ENCODE peak calls at places on chromosomes 16 and 17, in four cellular contexts. One of them, this sample, is unnamed.

GRCh38 chr16:10776280-10776679 is 32.6 kb downstream of the NUBP1 start:
- DNase-seq in HepG2: no peak
- DNase-seq in HEK293T: no peak
- DNase-seq in GM12878: peak; percentile 78
- DNase-seq in this sample: no peak

GRCh38 chr16:21159281-21159951 is 942 bp downstream of the LDAF1 start:
- DNase-seq in HepG2: no peak
- DNase-seq in GM12878: no peak
- DNase-seq in HEK293T: no peak
- DNase-seq in this sample: peak; percentile 36

GRCh38 chr16:47858333-47859067 is 297.3 kb downstream of the ABCC12 start:
- DNase-seq in HEK293T: no peak
- DNase-seq in HepG2: no peak
- DNase-seq in GM12878: no peak
- DNase-seq in this sample: no peak

GRCh38 chr16:57871457-57871856 is 69.2 kb upstream of the KIFC3 start:
- DNase-seq in HEK293T: no peak
- DNase-seq in HepG2: no peak
- DNase-seq in GM12878: no peak
- DNase-seq in this sample: no peak

GRCh38 chr16:67833035-67833417 is 9.1 kb upstream of the THAP11 start:
- DNase-seq in HepG2: no peak
- DNase-seq in HEK293T: no peak
- DNase-seq in GM12878: no peak
- DNase-seq in this sample: no peak

GRCh38 chr16:82183004-82183397 is 13.0 kb upstream of the MPHOSPH6 start:
- DNase-seq in GM12878: no peak
- DNase-seq in HepG2: no peak
- DNase-seq in HEK293T: no peak
- DNase-seq in this sample: no peak

GRCh38 chr17:77365584-77366186 is 224.9 kb downstream of the SEC14L1 start:
- DNase-seq in HEK293T: no peak
- DNase-seq in GM12878: no peak
- DNase-seq in HepG2: no peak
- DNase-seq in this sample: no peak

GRCh38 chr16:4293822-4294457 is 21.1 kb upstream of the TFAP4 start:
- DNase-seq in HepG2: no peak
- DNase-seq in HEK293T: peak; percentile 67
- DNase-seq in GM12878: no peak
- DNase-seq in this sample: no peak

GRCh38 chr17:1639549-1639948 is 6.0 kb downstream of the SCARF1 start:
- DNase-seq in HEK293T: no peak
- DNase-seq in GM12878: no peak
- DNase-seq in HepG2: no peak
- DNase-seq in this sample: no peak

GRCh38 chr17:80195671-80196529 is 24.2 kb downstream of the SGSH start:
- DNase-seq in GM12878: no peak
- DNase-seq in HEK293T: peak; percentile 64
- DNase-seq in HepG2: peak; percentile 48
- DNase-seq in this sample: no peak

GRCh38 chr16:89344846-89345577 is 127.5 kb downstream of the ZNF778 start:
- DNase-seq in HEK293T: no peak
- DNase-seq in HepG2: no peak
- DNase-seq in GM12878: no peak
- DNase-seq in this sample: no peak

GRCh38 chr16:49828545-49829267 is 27.2 kb downstream of the ZNF423 start:
- DNase-seq in GM12878: no peak
- DNase-seq in HepG2: no peak
- DNase-seq in HEK293T: no peak
- DNase-seq in this sample: no peak

GRCh38 chr17:45431531-45432404 is 902 bp downstream of the ARHGAP27 start:
- DNase-seq in HEK293T: peak; percentile 86
- DNase-seq in GM12878: no peak
- DNase-seq in HepG2: peak; percentile 76
- DNase-seq in this sample: no peak

GRCh38 chr16:48413291-48413690 is 28.1 kb upstream of the SIAH1 start:
- DNase-seq in HepG2: no peak
- DNase-seq in GM12878: no peak
- DNase-seq in HEK293T: no peak
- DNase-seq in this sample: no peak

GRCh38 chr17:48816438-48816773 is 623 bp downstream of the TTLL6 start:
- DNase-seq in GM12878: no peak
- DNase-seq in HepG2: no peak
- DNase-seq in HEK293T: no peak
- DNase-seq in this sample: no peak

GRCh38 chr16:11674818-11675560 is 6.7 kb downstream of the SNN start:
- DNase-seq in HepG2: no peak
- DNase-seq in GM12878: no peak
- DNase-seq in HEK293T: no peak
- DNase-seq in this sample: no peak

GRCh38 chr17:537133-537532 is 177.5 kb downstream of the VPS53 start:
- DNase-seq in HEK293T: no peak
- DNase-seq in HepG2: no peak
- DNase-seq in GM12878: no peak
- DNase-seq in this sample: no peak

GRCh38 chr16:72299684-72300243 is 127.8 kb upstream of the PMFBP1 start:
- DNase-seq in GM12878: no peak
- DNase-seq in HepG2: peak; percentile 75
- DNase-seq in HEK293T: no peak
- DNase-seq in this sample: no peak

GRCh38 chr17:42642377-42642776 is 16.7 kb upstream of the TUBG2 start:
- DNase-seq in HepG2: no peak
- DNase-seq in HEK293T: no peak
- DNase-seq in GM12878: no peak
- DNase-seq in this sample: no peak

GRCh38 chr16:29321585-29321984 is 84.9 kb downstream of the NPIPB11 start:
- DNase-seq in HepG2: peak; percentile 95
- DNase-seq in GM12878: no peak
- DNase-seq in HEK293T: no peak
- DNase-seq in this sample: no peak

GRCh38 chr17:77602062-77602746 is 356.3 kb upstream of the TNRC6C start:
- DNase-seq in HEK293T: no peak
- DNase-seq in HepG2: no peak
- DNase-seq in GM12878: no peak
- DNase-seq in this sample: no peak

GRCh38 chr16:7615565-7615964 is 282.9 kb downstream of the RBFOX1 start:
- DNase-seq in HepG2: no peak
- DNase-seq in GM12878: no peak
- DNase-seq in HEK293T: no peak
- DNase-seq in this sample: no peak

GRCh38 chr17:82334204-82334621 is 647 bp upstream of the SECTM1 start:
- DNase-seq in GM12878: no peak
- DNase-seq in HEK293T: no peak
- DNase-seq in HepG2: no peak
- DNase-seq in this sample: no peak
- TF ChIP-seq SUZ12 in GM12878: no peak
- TF ChIP-seq SUZ12 in HEK293T: no peak
- TF ChIP-seq SUZ12 in HepG2: no peak
- TF ChIP-seq SUZ12 in this sample: no peak

DNA sequence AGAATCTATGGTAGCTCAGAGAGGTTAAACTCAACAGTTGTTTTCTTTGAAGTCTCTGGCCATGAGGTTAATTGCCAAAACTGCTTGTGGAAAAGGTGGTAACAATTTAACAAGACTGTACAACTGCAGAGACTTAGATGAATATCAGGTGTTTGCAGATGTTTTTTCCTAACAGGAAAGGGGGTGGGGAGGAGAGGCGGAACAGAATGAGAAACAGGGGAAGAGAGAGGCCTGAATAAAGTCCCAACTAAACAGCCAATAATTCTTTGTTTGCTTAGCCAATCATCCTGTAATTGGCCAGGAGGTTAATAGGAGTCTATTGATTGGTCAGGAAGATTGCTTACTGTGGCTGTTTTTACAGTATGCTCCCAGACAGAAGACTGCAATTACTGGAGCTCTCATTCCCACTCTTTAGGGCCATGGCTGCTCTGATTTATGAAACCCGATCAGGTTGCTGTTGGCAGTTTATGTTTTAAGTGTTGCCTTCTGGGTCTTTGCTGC is 249.7 kb upstream of the TBX2 start:
- DNase-seq in HEK293T: peak; percentile 62
- DNase-seq in HepG2: peak; percentile 11
- DNase-seq in GM12878: no peak
- DNase-seq in this sample: no peak
- TF ChIP-seq SUZ12 in HEK293T: no peak
- TF ChIP-seq SUZ12 in HepG2: no peak
- TF ChIP-seq SUZ12 in GM12878: no peak
- TF ChIP-seq SUZ12 in this sample: no peak

GRCh38 chr16:17511340-17511739 is 40.6 kb upstream of the XYLT1 start:
- DNase-seq in GM12878: no peak
- DNase-seq in HEK293T: no peak
- DNase-seq in HepG2: no peak
- DNase-seq in this sample: no peak

GRCh38 chr16:17508303-17508702 is 37.5 kb upstream of the XYLT1 start:
- DNase-seq in HEK293T: no peak
- DNase-seq in GM12878: no peak
- DNase-seq in HepG2: no peak
- DNase-seq in this sample: no peak

GRCh38 chr16:17512636-17513220 is 42.0 kb upstream of the XYLT1 start:
- DNase-seq in GM12878: no peak
- DNase-seq in HepG2: no peak
- DNase-seq in HEK293T: no peak
- DNase-seq in this sample: no peak

GRCh38 chr16:17510532-17510931 is 39.8 kb upstream of the XYLT1 start:
- DNase-seq in HEK293T: no peak
- DNase-seq in HepG2: no peak
- DNase-seq in GM12878: no peak
- DNase-seq in this sample: no peak

DNA sequence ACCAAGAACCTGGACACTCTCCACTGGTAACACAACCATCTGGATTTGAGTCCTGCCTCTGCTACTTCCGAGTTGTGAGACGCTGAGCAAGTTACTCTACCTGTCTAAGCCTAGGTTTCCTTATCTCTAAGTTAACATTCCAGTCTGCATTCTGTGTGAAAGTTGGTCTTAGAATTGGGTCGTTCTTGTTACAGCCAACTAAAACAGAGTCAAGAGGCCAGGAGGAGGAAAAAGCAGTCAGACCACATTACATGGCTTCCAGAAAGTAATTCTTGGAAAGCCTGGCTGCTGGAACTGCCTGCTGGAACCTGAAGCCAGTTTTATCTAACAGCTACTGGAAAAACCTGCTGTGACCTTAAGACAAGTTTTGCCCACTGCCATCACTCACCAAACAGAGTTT is 38.4 kb upstream of the XYLT1 start:
- DNase-seq in HEK293T: no peak
- DNase-seq in HepG2: no peak
- DNase-seq in GM12878: no peak
- DNase-seq in this sample: no peak
- TF ChIP-seq SUZ12 in HEK293T: no peak
- TF ChIP-seq SUZ12 in HepG2: no peak
- TF ChIP-seq SUZ12 in GM12878: no peak
- TF ChIP-seq SUZ12 in this sample: no peak

GRCh38 chr16:18932243-18932997 is 6.2 kb upstream of the SMG1 start:
- DNase-seq in HepG2: peak; percentile 46
- DNase-seq in GM12878: no peak
- DNase-seq in HEK293T: no peak
- DNase-seq in this sample: no peak
- TF ChIP-seq SUZ12 in HepG2: no peak
- TF ChIP-seq SUZ12 in GM12878: no peak
- TF ChIP-seq SUZ12 in HEK293T: no peak
- TF ChIP-seq SUZ12 in this sample: no peak

GRCh38 chr17:64256913-64257807 is 5.9 kb downstream of the TEX2 start:
- DNase-seq in HepG2: no peak
- DNase-seq in GM12878: no peak
- DNase-seq in HEK293T: no peak
- DNase-seq in this sample: no peak

GRCh38 chr17:64262125-64262421 is 987 bp downstream of the TEX2 start:
- DNase-seq in HEK293T: no peak
- DNase-seq in GM12878: no peak
- DNase-seq in HepG2: peak; percentile 41
- DNase-seq in this sample: no peak

GRCh38 chr17:64259922-64260321 is 3.1 kb downstream of the TEX2 start:
- DNase-seq in GM12878: no peak
- DNase-seq in HepG2: no peak
- DNase-seq in HEK293T: no peak
- DNase-seq in this sample: no peak

GRCh38 chr17:64261422-64262124 is 1.5 kb downstream of the TEX2 start:
- DNase-seq in GM12878: no peak
- DNase-seq in HepG2: no peak
- DNase-seq in HEK293T: no peak
- DNase-seq in this sample: no peak

GRCh38 chr17:64259436-64259835 is 3.6 kb downstream of the TEX2 start:
- DNase-seq in HEK293T: no peak
- DNase-seq in HepG2: no peak
- DNase-seq in GM12878: no peak
- DNase-seq in this sample: no peak
- TF ChIP-seq SUZ12 in HEK293T: no peak
- TF ChIP-seq SUZ12 in HepG2: no peak
- TF ChIP-seq SUZ12 in GM12878: no peak
- TF ChIP-seq SUZ12 in this sample: no peak

GRCh38 chr16:77967054-77968035 is 55.0 kb upstream of the CLEC3A start:
- DNase-seq in HepG2: no peak
- DNase-seq in HEK293T: no peak
- DNase-seq in GM12878: no peak
- DNase-seq in this sample: peak; percentile 97

GRCh38 chr16:77962689-77963088 is 59.7 kb upstream of the CLEC3A start:
- DNase-seq in HepG2: no peak
- DNase-seq in HEK293T: no peak
- DNase-seq in GM12878: no peak
- DNase-seq in this sample: no peak

GRCh38 chr16:77963185-77964044 is 58.9 kb upstream of the CLEC3A start:
- DNase-seq in GM12878: peak; percentile 52
- DNase-seq in HepG2: no peak
- DNase-seq in HEK293T: no peak
- DNase-seq in this sample: peak; percentile 90

GRCh38 chr16:77961811-77962210 is 60.5 kb upstream of the CLEC3A start:
- DNase-seq in GM12878: no peak
- DNase-seq in HEK293T: no peak
- DNase-seq in HepG2: no peak
- DNase-seq in this sample: no peak

DNA sequence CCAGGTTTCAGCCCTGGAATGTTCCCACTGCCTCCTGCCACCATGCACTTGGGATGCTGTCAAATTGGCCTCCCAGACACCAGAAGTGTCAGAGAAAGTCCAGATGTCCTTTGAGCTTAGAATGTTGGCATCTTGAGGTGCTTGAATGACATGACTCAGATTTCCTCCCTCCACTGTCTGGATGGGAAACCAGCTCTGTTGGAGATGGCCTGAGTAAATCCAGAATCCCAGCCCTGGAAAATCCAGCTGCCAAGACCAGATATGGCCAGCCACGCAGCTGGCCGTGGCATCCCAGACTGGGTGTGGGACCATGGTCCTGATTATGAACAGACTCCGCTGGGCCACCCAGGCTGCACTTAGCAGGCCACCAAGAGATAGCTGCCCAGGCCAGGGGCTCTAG is 57.0 kb upstream of the CLEC3A start:
- DNase-seq in HepG2: no peak
- DNase-seq in GM12878: no peak
- DNase-seq in HEK293T: no peak
- DNase-seq in this sample: no peak
- TF ChIP-seq SUZ12 in HepG2: no peak
- TF ChIP-seq SUZ12 in GM12878: no peak
- TF ChIP-seq SUZ12 in HEK293T: no peak
- TF ChIP-seq SUZ12 in this sample: no peak

GRCh38 chr16:64051826-64052225 is 1070.0 kb downstream of the CDH11 start:
- DNase-seq in HEK293T: no peak
- DNase-seq in GM12878: no peak
- DNase-seq in HepG2: peak; percentile 32
- DNase-seq in this sample: peak; percentile 11
- TF ChIP-seq SUZ12 in HEK293T: no peak
- TF ChIP-seq SUZ12 in GM12878: no peak
- TF ChIP-seq SUZ12 in HepG2: no peak
- TF ChIP-seq SUZ12 in this sample: no peak

GRCh38 chr17:52759864-52760263 is 601.4 kb upstream of the CA10 start:
- DNase-seq in GM12878: no peak
- DNase-seq in HepG2: no peak
- DNase-seq in HEK293T: no peak
- DNase-seq in this sample: no peak
- TF ChIP-seq SUZ12 in GM12878: no peak
- TF ChIP-seq SUZ12 in HepG2: no peak
- TF ChIP-seq SUZ12 in HEK293T: no peak
- TF ChIP-seq SUZ12 in this sample: no peak

This sample was measured in NT2/D1.